ENCODE peak calls at places on chromosomes 11 and 22, in nine cellular contexts. One of them, this sample, is unnamed.

GRCh38 chr22:29629382-29630179 is 26.1 kb downstream of the NF2 start:
- DNase-seq in hippocampal formation: no peak
- DNase-seq in HS-27A: no peak
- DNase-seq in lower lobe of right lung: no peak
- DNase-seq in dorsolateral prefrontal cortex: no peak
- DNase-seq in stimulated activated CD4-positive, alpha-beta T cell treated with anti-CD3 and anti-CD28 coated beads, TNF-alpha, amount 100 ng/mL, for 1 hour: no peak
- DNase-seq in Right ventricle myocardium superior: no peak
- DNase-seq in SJSA1: no peak
- DNase-seq in right cardiac atrium: no peak
- DNase-seq in this sample: no peak

GRCh38 chr11:76162336-76163288 is 43.7 kb downstream of the WNT11 start:
- DNase-seq in hippocampal formation: no peak
- DNase-seq in HS-27A: no peak
- DNase-seq in lower lobe of right lung: peak; percentile 14
- DNase-seq in dorsolateral prefrontal cortex: no peak
- DNase-seq in stimulated activated CD4-positive, alpha-beta T cell treated with anti-CD3 and anti-CD28 coated beads, TNF-alpha, amount 100 ng/mL, for 1 hour: no peak
- DNase-seq in Right ventricle myocardium superior: peak; percentile 27
- DNase-seq in SJSA1: no peak
- DNase-seq in right cardiac atrium: no peak
- DNase-seq in this sample: no peak

GRCh38 chr11:1761857-1762536 is 1.7 kb downstream of the CTSD start:
- DNase-seq in hippocampal formation: no peak
- DNase-seq in HS-27A: no peak
- DNase-seq in lower lobe of right lung: peak; percentile 48
- DNase-seq in dorsolateral prefrontal cortex: no peak
- DNase-seq in stimulated activated CD4-positive, alpha-beta T cell treated with anti-CD3 and anti-CD28 coated beads, TNF-alpha, amount 100 ng/mL, for 1 hour: no peak
- DNase-seq in Right ventricle myocardium superior: peak; percentile 41
- DNase-seq in SJSA1: no peak
- DNase-seq in right cardiac atrium: no peak
- DNase-seq in this sample: no peak

GRCh38 chr11:88415495-88415894 is 78.0 kb upstream of the CTSC start:
- DNase-seq in hippocampal formation: no peak
- DNase-seq in HS-27A: no peak
- DNase-seq in lower lobe of right lung: no peak
- DNase-seq in dorsolateral prefrontal cortex: no peak
- DNase-seq in stimulated activated CD4-positive, alpha-beta T cell treated with anti-CD3 and anti-CD28 coated beads, TNF-alpha, amount 100 ng/mL, for 1 hour: no peak
- DNase-seq in Right ventricle myocardium superior: no peak
- DNase-seq in SJSA1: no peak
- DNase-seq in right cardiac atrium: no peak
- DNase-seq in this sample: no peak

GRCh38 chr11:20639688-20640087 is 29.7 kb upstream of the NELL1 start:
- DNase-seq in hippocampal formation: no peak
- DNase-seq in HS-27A: no peak
- DNase-seq in lower lobe of right lung: no peak
- DNase-seq in dorsolateral prefrontal cortex: no peak
- DNase-seq in stimulated activated CD4-positive, alpha-beta T cell treated with anti-CD3 and anti-CD28 coated beads, TNF-alpha, amount 100 ng/mL, for 1 hour: no peak
- DNase-seq in Right ventricle myocardium superior: no peak
- DNase-seq in SJSA1: no peak
- DNase-seq in right cardiac atrium: no peak
- DNase-seq in this sample: no peak

GRCh38 chr22:44029069-44029468 is 5.0 kb downstream of the PARVB start:
- DNase-seq in hippocampal formation: no peak
- DNase-seq in HS-27A: no peak
- DNase-seq in lower lobe of right lung: no peak
- DNase-seq in dorsolateral prefrontal cortex: no peak
- DNase-seq in stimulated activated CD4-positive, alpha-beta T cell treated with anti-CD3 and anti-CD28 coated beads, TNF-alpha, amount 100 ng/mL, for 1 hour: no peak
- DNase-seq in Right ventricle myocardium superior: no peak
- DNase-seq in SJSA1: no peak
- DNase-seq in right cardiac atrium: no peak
- DNase-seq in this sample: no peak

GRCh38 chr11:7577883-7578242 is 64.1 kb downstream of the PPFIBP2 start:
- DNase-seq in hippocampal formation: no peak
- DNase-seq in HS-27A: no peak
- DNase-seq in lower lobe of right lung: no peak
- DNase-seq in dorsolateral prefrontal cortex: no peak
- DNase-seq in stimulated activated CD4-positive, alpha-beta T cell treated with anti-CD3 and anti-CD28 coated beads, TNF-alpha, amount 100 ng/mL, for 1 hour: no peak
- DNase-seq in Right ventricle myocardium superior: no peak
- DNase-seq in SJSA1: peak; percentile 44
- DNase-seq in right cardiac atrium: no peak
- DNase-seq in this sample: no peak

GRCh38 chr11:70482529-70482917 is 84.2 kb downstream of the CTTN start:
- DNase-seq in hippocampal formation: no peak
- DNase-seq in HS-27A: no peak
- DNase-seq in lower lobe of right lung: peak; percentile 60
- DNase-seq in dorsolateral prefrontal cortex: no peak
- DNase-seq in stimulated activated CD4-positive, alpha-beta T cell treated with anti-CD3 and anti-CD28 coated beads, TNF-alpha, amount 100 ng/mL, for 1 hour: no peak
- DNase-seq in Right ventricle myocardium superior: peak; percentile 81
- DNase-seq in SJSA1: no peak
- DNase-seq in right cardiac atrium: peak; percentile 30
- DNase-seq in this sample: no peak

GRCh38 chr11:84714316-84714780 is 912.8 kb downstream of the DLG2 start:
- DNase-seq in hippocampal formation: no peak
- DNase-seq in HS-27A: no peak
- DNase-seq in lower lobe of right lung: peak; percentile 50
- DNase-seq in dorsolateral prefrontal cortex: no peak
- DNase-seq in stimulated activated CD4-positive, alpha-beta T cell treated with anti-CD3 and anti-CD28 coated beads, TNF-alpha, amount 100 ng/mL, for 1 hour: no peak
- DNase-seq in Right ventricle myocardium superior: peak; percentile 48
- DNase-seq in SJSA1: peak; percentile 2
- DNase-seq in right cardiac atrium: peak; percentile 30
- DNase-seq in this sample: peak; percentile 8

GRCh38 chr22:39176067-39176621 is 23.7 kb upstream of the CBX7 start:
- DNase-seq in hippocampal formation: no peak
- DNase-seq in HS-27A: peak; percentile 68
- DNase-seq in lower lobe of right lung: peak; percentile 70
- DNase-seq in dorsolateral prefrontal cortex: no peak
- DNase-seq in stimulated activated CD4-positive, alpha-beta T cell treated with anti-CD3 and anti-CD28 coated beads, TNF-alpha, amount 100 ng/mL, for 1 hour: no peak
- DNase-seq in Right ventricle myocardium superior: peak; percentile 83
- DNase-seq in SJSA1: peak; percentile 93
- DNase-seq in right cardiac atrium: peak; percentile 74
- DNase-seq in this sample: peak; percentile 54

GRCh38 chr11:62552931-62553838 is 6.6 kb upstream of the AHNAK start:
- DNase-seq in hippocampal formation: no peak
- DNase-seq in HS-27A: peak; percentile 99
- DNase-seq in lower lobe of right lung: peak; percentile 92
- DNase-seq in dorsolateral prefrontal cortex: no peak
- DNase-seq in stimulated activated CD4-positive, alpha-beta T cell treated with anti-CD3 and anti-CD28 coated beads, TNF-alpha, amount 100 ng/mL, for 1 hour: no peak
- DNase-seq in Right ventricle myocardium superior: peak; percentile 91
- DNase-seq in SJSA1: peak; percentile 100
- DNase-seq in right cardiac atrium: peak; percentile 87
- DNase-seq in this sample: peak; percentile 86

GRCh38 chr11:76604081-76604601 is 66.4 kb downstream of the LRRC32 start:
- DNase-seq in hippocampal formation: no peak
- DNase-seq in HS-27A: no peak
- DNase-seq in lower lobe of right lung: no peak
- DNase-seq in dorsolateral prefrontal cortex: no peak
- DNase-seq in stimulated activated CD4-positive, alpha-beta T cell treated with anti-CD3 and anti-CD28 coated beads, TNF-alpha, amount 100 ng/mL, for 1 hour: no peak
- DNase-seq in Right ventricle myocardium superior: no peak
- DNase-seq in SJSA1: no peak
- DNase-seq in right cardiac atrium: no peak
- DNase-seq in this sample: no peak

GRCh38 chr11:46658259-46658658 is 40.9 kb downstream of the ATG13 start:
- DNase-seq in hippocampal formation: no peak
- DNase-seq in HS-27A: no peak
- DNase-seq in lower lobe of right lung: no peak
- DNase-seq in dorsolateral prefrontal cortex: no peak
- DNase-seq in stimulated activated CD4-positive, alpha-beta T cell treated with anti-CD3 and anti-CD28 coated beads, TNF-alpha, amount 100 ng/mL, for 1 hour: no peak
- DNase-seq in Right ventricle myocardium superior: peak; percentile 71
- DNase-seq in SJSA1: no peak
- DNase-seq in right cardiac atrium: peak; percentile 79
- DNase-seq in this sample: no peak

GRCh38 chr11:82867495-82868082 is 32.6 kb downstream of the PRCP start:
- DNase-seq in hippocampal formation: peak; percentile 87
- DNase-seq in HS-27A: peak; percentile 41
- DNase-seq in lower lobe of right lung: peak; percentile 48
- DNase-seq in dorsolateral prefrontal cortex: no peak
- DNase-seq in stimulated activated CD4-positive, alpha-beta T cell treated with anti-CD3 and anti-CD28 coated beads, TNF-alpha, amount 100 ng/mL, for 1 hour: peak; percentile 41
- DNase-seq in Right ventricle myocardium superior: no peak
- DNase-seq in SJSA1: peak; percentile 51
- DNase-seq in right cardiac atrium: peak; percentile 69
- DNase-seq in this sample: peak; percentile 35

GRCh38 chr11:61787928-61788491 is 4.4 kb downstream of the TMEM258 start:
- DNase-seq in hippocampal formation: peak; percentile 78
- DNase-seq in HS-27A: no peak
- DNase-seq in lower lobe of right lung: no peak
- DNase-seq in dorsolateral prefrontal cortex: no peak
- DNase-seq in stimulated activated CD4-positive, alpha-beta T cell treated with anti-CD3 and anti-CD28 coated beads, TNF-alpha, amount 100 ng/mL, for 1 hour: no peak
- DNase-seq in Right ventricle myocardium superior: no peak
- DNase-seq in SJSA1: no peak
- DNase-seq in right cardiac atrium: no peak
- DNase-seq in this sample: no peak

GRCh38 chr11:60924906-60925684 is 835 bp downstream of the TMEM132A start:
- DNase-seq in hippocampal formation: no peak
- DNase-seq in HS-27A: no peak
- DNase-seq in lower lobe of right lung: no peak
- DNase-seq in dorsolateral prefrontal cortex: no peak
- DNase-seq in stimulated activated CD4-positive, alpha-beta T cell treated with anti-CD3 and anti-CD28 coated beads, TNF-alpha, amount 100 ng/mL, for 1 hour: no peak
- DNase-seq in Right ventricle myocardium superior: no peak
- DNase-seq in SJSA1: no peak
- DNase-seq in right cardiac atrium: no peak
- DNase-seq in this sample: no peak

GRCh38 chr11:75103380-75104026 is 6.8 kb upstream of the OR2AT4 start:
- DNase-seq in hippocampal formation: no peak
- DNase-seq in HS-27A: peak; percentile 29
- DNase-seq in lower lobe of right lung: no peak
- DNase-seq in dorsolateral prefrontal cortex: no peak
- DNase-seq in stimulated activated CD4-positive, alpha-beta T cell treated with anti-CD3 and anti-CD28 coated beads, TNF-alpha, amount 100 ng/mL, for 1 hour: no peak
- DNase-seq in Right ventricle myocardium superior: no peak
- DNase-seq in SJSA1: no peak
- DNase-seq in right cardiac atrium: no peak
- DNase-seq in this sample: no peak

GRCh38 chr11:122646549-122647340 is 8.8 kb upstream of the UBASH3B start:
- DNase-seq in hippocampal formation: no peak
- DNase-seq in HS-27A: no peak
- DNase-seq in lower lobe of right lung: no peak
- DNase-seq in dorsolateral prefrontal cortex: no peak
- DNase-seq in stimulated activated CD4-positive, alpha-beta T cell treated with anti-CD3 and anti-CD28 coated beads, TNF-alpha, amount 100 ng/mL, for 1 hour: no peak
- DNase-seq in Right ventricle myocardium superior: no peak
- DNase-seq in SJSA1: no peak
- DNase-seq in right cardiac atrium: no peak
- DNase-seq in this sample: no peak

This sample was measured in T1000.